ENCODE peak calls at places on chromosomes 16 and 17, in ten cellular contexts. R, L, W, C, E, G, Y, F, T and O are unnamed samples.

GRCh38 chr17:30368896-30369720 is 9.6 kb upstream of the CPD start:
- DNase-seq in G (no peak), T (no peak), Y (no peak), R (no peak), W (no peak), F (no peak), L (no peak), E (no peak), C (no peak), O (no peak)

GRCh38 chr17:77402159-77402731 is 261.5 kb downstream of the SEC14L1 start:
- DNase-seq in Y (no peak), C (no peak), F (no peak), G (no peak), T (no peak), W (no peak), R (no peak), L (no peak), E (no peak), O (no peak)

GRCh38 chr16:49855822-49856740 is at the start of gene ZNF423:
- DNase-seq in T (no peak), E (no peak), R (no peak), Y (no peak), W (no peak), G (no peak), C (peak), F (no peak), L (no peak), O (no peak)

GRCh38 chr16:56262148-56262878 is 71.0 kb downstream of the GNAO1 start:
- DNase-seq in W (no peak), C (no peak), E (peak), L (peak), Y (no peak), T (no peak), R (no peak), F (no peak), G (no peak), O (no peak)

GRCh38 chr16:84885024-84885910 is 65.5 kb downstream of the CRISPLD2 start:
- DNase-seq in L (no peak), R (no peak), E (no peak), Y (no peak), T (peak), F (no peak), W (peak), C (peak), G (no peak), O (no peak)

GRCh38 chr16:30893082-30893743 is 664 bp downstream of the BCL7C start:
- DNase-seq in T (no peak), L (no peak), R (no peak), Y (no peak), W (no peak), E (no peak), G (no peak), F (no peak), C (peak), O (no peak)

GRCh38 chr17:81346090-81346907 is 49.0 kb upstream of the BAHCC1 start:
- DNase-seq in R (peak), Y (peak), T (peak), G (peak), W (peak), F (peak), L (peak), C (peak), E (peak), O (peak)

GRCh38 chr17:82319619-82320062 is 2.2 kb upstream of the CD7 start:
- DNase-seq in R (no peak), Y (no peak), W (no peak), F (no peak), G (no peak), E (no peak), T (no peak), C (no peak), L (no peak), O (no peak)

GRCh38 chr17:35774499-35774898 is 13.8 kb downstream of the C17orf50 start:
- DNase-seq in W (peak), L (no peak), G (no peak), F (no peak), T (peak), Y (no peak), C (no peak), R (no peak), E (no peak), O (peak)

GRCh38 chr16:66374176-66374575 is 7.7 kb downstream of the CDH5 start:
- DNase-seq in T (no peak), E (no peak), W (no peak), F (no peak), L (no peak), G (no peak), R (no peak), C (no peak), Y (no peak), O (no peak)

GRCh38 chr17:30312218-30312617 is 20.5 kb upstream of the BLMH start:
- DNase-seq in R (no peak), E (no peak), L (peak), G (no peak), W (no peak), C (no peak), T (no peak), F (no peak), Y (no peak), O (no peak)

GRCh38 chr16:68636818-68637217 is 8.3 kb upstream of the CDH3 start:
- DNase-seq in C (no peak), G (no peak), E (no peak), W (no peak), L (peak), T (no peak), F (no peak), Y (no peak), R (no peak), O (no peak)